ENCODE peak calls at places on chromosomes 16 and 17, in nine cellular contexts. Z is HFFc6; G is breast epithelium; C is lower lobe of right lung; B is choroid plexus epithelial cell; Y is AG10803; Q is GM06990; T is CD8-positive, alpha-beta T cell; E is transverse colon. H is an unnamed sample.
A peak's percentile ranks its signal among the peaks of the same experiment; 100 is the strongest.

GRCh38 chr17:44222112-44222869 is 2.8 kb upstream of the UBTF start:
- DNase-seq in E (peak; percentile 83), Q (peak; percentile 66), Z (peak; percentile 65), Y (peak; percentile 81), B (peak; percentile 73), T (peak; percentile 41), G (no peak), C (peak; percentile 84), H (peak; percentile 75)

GRCh38 chr17:67245694-67246397 is 850 bp upstream of the HELZ start:
- DNase-seq in E (peak; percentile 62), B (no peak), Y (no peak), C (peak; percentile 59), T (peak; percentile 41), Z (no peak), G (no peak), Q (peak; percentile 35), H (peak; percentile 44)

GRCh38 chr16:84953051-84953746 is 58.1 kb downstream of the ZDHHC7 start:
- DNase-seq in E (no peak), C (no peak), Q (no peak), T (no peak), Z (no peak), Y (no peak), B (peak; percentile 21), G (no peak), H (no peak)

GRCh38 chr17:77126519-77126918 is 14.2 kb upstream of the SEC14L1 start:
- DNase-seq in B (no peak), C (no peak), T (no peak), Z (no peak), E (peak; percentile 44), Q (no peak), G (peak; percentile 89), Y (no peak), H (no peak)

GRCh38 chr16:28112908-28113307 is 49.4 kb upstream of the GSG1L start:
- DNase-seq in E (no peak), Y (no peak), B (no peak), C (no peak), Z (no peak), Q (no peak), T (no peak), G (no peak), H (no peak)

GRCh38 chr17:19573075-19573474 is 39.4 kb downstream of the SLC47A1 start:
- DNase-seq in B (peak; percentile 81), Y (no peak), E (no peak), C (no peak), G (no peak), Q (no peak), Z (no peak), T (no peak), H (no peak)

GRCh38 chr17:28188841-28189263 is 130.1 kb upstream of the TMEM97 start:
- DNase-seq in T (no peak), Q (no peak), E (no peak), B (peak; percentile 43), C (no peak), Y (peak; percentile 9), Z (no peak), G (no peak), H (no peak)

GRCh38 chr16:46982335-46982734 is 8.9 kb upstream of the DNAJA2 start:
- DNase-seq in B (no peak), E (no peak), T (no peak), Y (no peak), C (no peak), G (no peak), Q (peak; percentile 14), Z (no peak), H (peak; percentile 52)

GRCh38 chr17:10724546-10725195 is 5.2 kb downstream of the TMEM220 start:
- DNase-seq in Z (no peak), T (no peak), Y (no peak), G (no peak), C (no peak), E (peak; percentile 83), B (no peak), Q (no peak), H (no peak)

GRCh38 chr17:9179602-9180001 is 158.3 kb downstream of the NTN1 start:
- DNase-seq in Y (no peak), Z (no peak), B (no peak), C (no peak), T (no peak), E (no peak), G (no peak), Q (no peak), H (no peak)

GRCh38 chr16:57997176-57997527 is 3.3 kb downstream of the ZNF319 start:
- DNase-seq in Y (no peak), G (no peak), Q (no peak), B (no peak), E (no peak), T (no peak), Z (no peak), C (peak; percentile 45), H (no peak)

GRCh38 chr16:68901910-68902309 is 58.6 kb downstream of the TANGO6 start:
- DNase-seq in E (no peak), C (no peak), Z (peak; percentile 49), T (no peak), B (peak; percentile 70), G (no peak), Q (no peak), Y (peak; percentile 86), H (no peak)

GRCh38 chr16:80733366-80733901 is 71.0 kb downstream of the CDYL2 start:
- DNase-seq in B (no peak), G (no peak), Y (peak; percentile 6), E (no peak), C (no peak), Q (no peak), Z (no peak), T (no peak), H (no peak)

GRCh38 chr16:73385701-73386100 is 337.8 kb upstream of the ZFHX3 start:
- DNase-seq in Z (no peak), T (no peak), E (no peak), B (no peak), Q (no peak), Y (no peak), G (no peak), C (no peak), H (no peak)

GRCh38 chr17:8925141-8925540 is 40.4 kb downstream of the PIK3R5 start:
- DNase-seq in T (no peak), Y (no peak), Z (no peak), Q (no peak), G (no peak), B (no peak), E (no peak), C (no peak), H (no peak)

GRCh38 chr17:17280613-17281549 is at the start of gene COPS3:
- DNase-seq in Y (peak; percentile 97), T (peak; percentile 98), G (peak; percentile 95), C (peak; percentile 99), B (peak; percentile 98), Q (peak; percentile 94), Z (peak; percentile 99), E (peak; percentile 98), H (peak; percentile 98)

GRCh38 chr17:40560592-40561293 is 4.5 kb downstream of the CCR7 start:
- DNase-seq in G (no peak), Y (peak; percentile 41), T (peak; percentile 86), Z (no peak), C (no peak), B (peak; percentile 95), E (no peak), Q (peak; percentile 91), H (peak; percentile 83)
- TF ChIP-seq CTCF in G (no peak), Y (no peak), T (no peak), Z (peak; percentile 36), C (no peak), B (no peak), E (no peak), Q (no peak), H (no peak)

DNA sequence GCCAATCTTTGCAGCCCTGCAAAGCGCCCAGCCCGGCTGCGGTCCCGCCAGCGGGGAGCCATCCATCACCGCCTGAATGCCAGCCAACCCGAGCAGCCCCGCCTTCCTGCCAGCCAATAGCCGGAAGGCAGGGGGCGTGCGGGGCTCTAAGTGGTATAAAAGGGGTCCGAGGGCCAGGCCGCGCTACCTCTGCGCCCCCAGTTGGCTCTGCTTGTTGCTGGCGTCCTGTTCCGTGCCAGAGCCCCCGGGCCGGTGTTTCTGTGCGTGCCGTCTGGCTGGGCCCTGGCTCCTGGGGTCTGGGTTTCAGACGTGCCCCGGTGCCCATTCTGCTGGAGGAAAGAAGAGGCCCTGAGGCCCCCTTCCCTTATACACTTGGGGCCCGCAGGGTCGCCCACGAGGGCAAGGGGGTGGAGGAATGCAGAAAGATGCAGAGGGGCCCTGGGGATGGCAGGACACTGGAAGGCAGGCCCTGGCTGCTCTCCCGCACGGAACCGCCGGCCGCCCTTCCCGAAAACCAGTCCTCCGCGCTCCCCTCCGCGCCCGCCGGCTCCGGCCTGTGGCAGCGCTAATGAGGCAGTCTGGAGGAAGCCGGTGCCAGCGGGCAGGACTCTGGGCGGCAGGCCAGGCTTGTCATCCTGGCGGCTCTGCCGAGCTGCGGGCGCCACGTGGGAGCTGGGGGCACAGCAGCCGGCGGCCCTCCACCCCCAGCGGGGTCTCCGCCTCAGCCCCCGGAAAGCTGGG is 14.0 kb downstream of the COPZ2 start:
- DNase-seq in G (peak; percentile 75), Z (peak; percentile 79), Y (peak; percentile 77), C (peak; percentile 89), E (peak; percentile 84), T (peak; percentile 45), Q (peak; percentile 61), B (no peak), H (no peak)
- TF ChIP-seq CTCF in G (no peak), Z (peak; percentile 59), Y (no peak), C (peak; percentile 38), E (peak; percentile 34), T (no peak), Q (peak; percentile 16), B (no peak), H (peak; percentile 10)

GRCh38 chr16:55273959-55274358 is 50.0 kb upstream of the IRX6 start:
- DNase-seq in Y (no peak), G (no peak), B (no peak), Q (no peak), T (no peak), C (no peak), E (no peak), Z (no peak), H (no peak)

GRCh38 chr16:55274391-55274790 is 49.6 kb upstream of the IRX6 start:
- DNase-seq in Y (no peak), T (no peak), E (no peak), G (no peak), C (no peak), B (no peak), Q (no peak), Z (no peak), H (no peak)

GRCh38 chr16:55272787-55273186 is 51.2 kb upstream of the IRX6 start:
- DNase-seq in Q (no peak), G (no peak), C (no peak), E (no peak), Y (no peak), B (no peak), Z (no peak), T (no peak), H (no peak)

GRCh38 chr16:55273356-55273755 is 50.6 kb upstream of the IRX6 start:
- DNase-seq in T (no peak), B (no peak), Z (no peak), Y (no peak), C (no peak), E (no peak), Q (no peak), G (no peak), H (no peak)

GRCh38 chr16:55271945-55272513 is 52.0 kb upstream of the IRX6 start:
- DNase-seq in B (no peak), Y (no peak), Z (no peak), E (no peak), C (no peak), Q (no peak), G (no peak), T (no peak), H (no peak)
- TF ChIP-seq CTCF in B (no peak), Y (no peak), Z (no peak), E (no peak), C (no peak), Q (no peak), G (no peak), T (no peak), H (no peak)

GRCh38 chr17:57552114-57552601 is 192.9 kb downstream of the CCDC182 start:
- DNase-seq in T (peak; percentile 42), Y (no peak), Z (no peak), B (peak; percentile 57), C (no peak), G (no peak), E (peak; percentile 39), Q (peak; percentile 56), H (peak; percentile 80)
- TF ChIP-seq CTCF in T (no peak), Y (peak; percentile 39), Z (peak; percentile 63), B (peak; percentile 82), C (peak; percentile 19), G (no peak), E (no peak), Q (peak; percentile 85), H (peak; percentile 78)

H was measured in GM10248.